ENCODE peak calls at places on chromosomes 3 and 15, in seven cellular contexts. H is cortex of kidney, U is HuH-7.5, D is cardiac fibroblast, C is HT-29, G is activated B cell treated with CpG ODN at 0.5 μM for 24 hours, F is NB4. N is an unnamed sample.
A peak's percentile ranks its signal among the peaks of the same experiment; 100 is the strongest.

GRCh38 chr3:103082501-103082900 is 647.7 kb downstream of the ZPLD1 start:
- DNase-seq in H (no peak), U (no peak), D (no peak), C (no peak), G (no peak), F (no peak), N (no peak)

GRCh38 chr3:189260556-189261493 is 89.1 kb downstream of the TPRG1 start:
- DNase-seq in H (no peak), U (no peak), D (no peak), C (no peak), G (no peak), F (no peak), N (peak; percentile 50)

GRCh38 chr15:63491116-63491817 is 13.1 kb upstream of the USP3 start:
- DNase-seq in H (no peak), U (no peak), D (no peak), C (no peak), G (no peak), F (peak; percentile 89), N (no peak)

GRCh38 chr15:89616228-89616627 is 39.0 kb downstream of the KIF7 start:
- DNase-seq in H (no peak), U (no peak), D (no peak), C (no peak), G (no peak), F (no peak), N (no peak)

GRCh38 chr3:25262322-25262721 is 165.7 kb upstream of the RARB start:
- DNase-seq in H (no peak), U (no peak), D (no peak), C (no peak), G (no peak), F (no peak), N (no peak)

GRCh38 chr3:67559029-67559605 is 95.3 kb downstream of the SUCLG2 start:
- DNase-seq in H (no peak), U (no peak), D (no peak), C (no peak), G (no peak), F (no peak), N (no peak)

GRCh38 chr3:122183521-122183892 is at the start of gene CASR:
- DNase-seq in H (no peak), U (no peak), D (peak; percentile 3), C (no peak), G (peak; percentile 16), F (no peak), N (peak; percentile 22)

GRCh38 chr3:11464356-11464755 is 179.4 kb downstream of the VGLL4 start:
- DNase-seq in H (no peak), U (no peak), D (no peak), C (no peak), G (no peak), F (no peak), N (no peak)

GRCh38 chr3:10742031-10742671 is 73.9 kb upstream of the SLC6A11 start:
- DNase-seq in H (no peak), U (no peak), D (no peak), C (no peak), G (no peak), F (no peak), N (peak; percentile 27)

GRCh38 chr15:47812436-47813109 is 95.3 kb downstream of the SEMA6D start:
- DNase-seq in H (no peak), U (peak; percentile 22), D (peak; percentile 78), C (peak; percentile 4), G (no peak), F (no peak), N (no peak)

GRCh38 chr3:156492801-156493261 is 62.1 kb downstream of the SSR3 start:
- DNase-seq in H (no peak), U (no peak), D (no peak), C (no peak), G (no peak), F (no peak), N (no peak)

GRCh38 chr15:72585659-72586058 is 68.8 kb upstream of the GOLGA6B start:
- DNase-seq in H (no peak), U (no peak), D (peak; percentile 50), C (peak; percentile 17), G (no peak), F (no peak), N (no peak)

GRCh38 chr3:126056681-126057546 is 27.0 kb downstream of the SLC41A3 start:
- DNase-seq in H (no peak), U (no peak), D (peak; percentile 48), C (peak; percentile 81), G (no peak), F (no peak), N (no peak)

GRCh38 chr15:95845862-95846515 is 484.5 kb upstream of the NR2F2 start:
- DNase-seq in H (no peak), U (peak; percentile 12), D (peak; percentile 46), C (no peak), G (no peak), F (no peak), N (peak; percentile 69)

GRCh38 chr3:132283440-132283839 is 33.8 kb upstream of the ACP3 start:
- DNase-seq in H (no peak), U (no peak), D (peak; percentile 26), C (no peak), G (no peak), F (peak; percentile 95), N (no peak)

GRCh38 chr3:30768703-30769550 is 125.5 kb downstream of the GADL1 start:
- DNase-seq in H (no peak), U (peak; percentile 22), D (peak; percentile 79), C (peak; percentile 54), G (peak; percentile 27), F (peak; percentile 68), N (no peak)

GRCh38 chr3:46708401-46709146 is 7.4 kb downstream of the TMIE start:
- DNase-seq in H (no peak), U (no peak), D (no peak), C (no peak), G (peak; percentile 7), F (no peak), N (peak; percentile 16)

GRCh38 chr3:117411991-117412390 is 702.4 kb downstream of the TUSC7 start:
- DNase-seq in H (no peak), U (no peak), D (no peak), C (no peak), G (no peak), F (no peak), N (no peak)

GRCh38 chr3:32026583-32026982 is 45.0 kb downstream of the ZNF860 start:
- DNase-seq in H (no peak), U (no peak), D (no peak), C (no peak), G (no peak), F (no peak), N (no peak)

GRCh38 chr3:186959029-186959624 is 28.8 kb downstream of the ST6GAL1 start:
- DNase-seq in H (no peak), U (no peak), D (no peak), C (no peak), G (no peak), F (no peak), N (no peak)

GRCh38 chr3:32304510-32304909 is 66.0 kb downstream of the CMTM8 start:
- DNase-seq in H (no peak), U (peak; percentile 30), D (no peak), C (no peak), G (no peak), F (no peak), N (no peak)

GRCh38 chr3:65548848-65549625 is 489.7 kb downstream of the MAGI1 start:
- DNase-seq in H (no peak), U (peak; percentile 9), D (no peak), C (no peak), G (no peak), F (no peak), N (peak; percentile 84)

GRCh38 chr15:73870700-73871408 is 2.5 kb upstream of the TBC1D21 start:
- DNase-seq in H (no peak), U (no peak), D (peak; percentile 44), C (peak; percentile 25), G (no peak), F (no peak), N (no peak)

GRCh38 chr3:8652323-8652987 is 7.9 kb upstream of the SSUH2 start:
- DNase-seq in H (no peak), U (no peak), D (no peak), C (no peak), G (no peak), F (no peak), N (no peak)

GRCh38 chr3:107430214-107431047 is 53.2 kb downstream of the CCDC54 start:
- DNase-seq in H (no peak), U (no peak), D (peak; percentile 59), C (no peak), G (no peak), F (peak; percentile 3), N (no peak)

GRCh38 chr3:14524920-14525660 is 15.1 kb downstream of the GRIP2 start:
- DNase-seq in H (no peak), U (no peak), D (no peak), C (no peak), G (no peak), F (no peak), N (no peak)

GRCh38 chr3:113084777-113085176 is 94.0 kb downstream of the GTPBP8 start:
- DNase-seq in H (no peak), U (no peak), D (peak; percentile 33), C (no peak), G (no peak), F (no peak), N (no peak)

GRCh38 chr3:65356331-65357286 is 668.8 kb upstream of the ADAMTS9 start:
- DNase-seq in H (no peak), U (no peak), D (peak; percentile 20), C (no peak), G (no peak), F (no peak), N (peak; percentile 79)

GRCh38 chr3:139554628-139555027 is 15.1 kb upstream of the RBP1 start:
- DNase-seq in H (no peak), U (no peak), D (no peak), C (no peak), G (no peak), F (no peak), N (no peak)

GRCh38 chr15:89851665-89852341 is 37.2 kb upstream of the ANPEP start:
- DNase-seq in H (no peak), U (no peak), D (peak; percentile 43), C (no peak), G (no peak), F (no peak), N (no peak)

GRCh38 chr15:60917469-60918130 is 311.5 kb downstream of the RORA start:
- DNase-seq in H (no peak), U (no peak), D (peak; percentile 33), C (no peak), G (no peak), F (no peak), N (peak; percentile 44)

GRCh38 chr3:192273611-192274010 is 453.7 kb downstream of the FGF12 start:
- DNase-seq in H (no peak), U (no peak), D (no peak), C (no peak), G (no peak), F (no peak), N (no peak)

GRCh38 chr15:44102675-44103254 is 92.3 kb downstream of the FRMD5 start:
- DNase-seq in H (no peak), U (no peak), D (peak; percentile 99), C (peak; percentile 82), G (no peak), F (no peak), N (no peak)

GRCh38 chr3:168579010-168579409 is 483.3 kb upstream of the GOLIM4 start:
- DNase-seq in H (no peak), U (no peak), D (no peak), C (no peak), G (no peak), F (no peak), N (no peak)

GRCh38 chr15:29670266-29670665 is 152.0 kb downstream of the TJP1 start:
- DNase-seq in H (no peak), U (no peak), D (peak; percentile 32), C (peak; percentile 34), G (no peak), F (no peak), N (no peak)

GRCh38 chr15:73258271-73259108 is 110.3 kb downstream of the HCN4 start:
- DNase-seq in H (no peak), U (no peak), D (peak; percentile 9), C (no peak), G (no peak), F (no peak), N (no peak)

N was measured in upper lobe of left lung.